ENCODE peak calls at places on chromosomes 7 and 10, in four cellular contexts. D, J, Z and S are unnamed samples.
A peak's percentile ranks its signal among the peaks of the same experiment; 100 is the strongest.

GRCh38 chr7:12670071-12670729 is 17.2 kb upstream of the ARL4A start:
- DNase-seq in D (no peak), J (no peak), Z (no peak), S (no peak)

GRCh38 chr7:157940497-157940896 is 603.7 kb downstream of the DNAJB6 start:
- DNase-seq in D (no peak), Z (no peak), J (no peak), S (no peak)

GRCh38 chr7:123712619-123713018 is 36.2 kb downstream of the WASL start:
- DNase-seq in Z (no peak), D (no peak), J (no peak), S (no peak)

GRCh38 chr7:155962191-155962967 is 150.1 kb upstream of the SHH start:
- DNase-seq in D (peak; percentile 93), J (no peak), Z (no peak), S (no peak)

GRCh38 chr10:102420443-102420809 is 210 bp upstream of the FBXL15 start:
- DNase-seq in J (no peak), D (no peak), Z (no peak), S (no peak)

GRCh38 chr7:149624006-149624405 is 126.4 kb upstream of the ZNF746 start:
- DNase-seq in Z (peak; percentile 36), J (peak; percentile 25), D (peak; percentile 30), S (peak; percentile 27)

GRCh38 chr10:102505462-102506115 is 1.8 kb downstream of the SUFU start:
- DNase-seq in D (no peak), J (no peak), Z (no peak), S (no peak)

GRCh38 chr7:128444242-128444641 is 11.4 kb upstream of the HILPDA start:
- DNase-seq in J (no peak), Z (no peak), D (peak; percentile 55), S (no peak)

GRCh38 chr7:116977172-116977571 is 23.9 kb downstream of the ST7 start:
- DNase-seq in Z (no peak), J (no peak), D (no peak), S (no peak)

GRCh38 chr10:108358912-108359311 is 1194.4 kb upstream of the SORCS1 start:
- DNase-seq in J (no peak), D (peak; percentile 99), Z (peak; percentile 6), S (no peak)

GRCh38 chr10:25642736-25643135 is 291.3 kb upstream of the MYO3A start:
- DNase-seq in Z (no peak), J (no peak), D (no peak), S (no peak)

GRCh38 chr7:150379590-150380379 is 655 bp downstream of the ZNF775 start:
- DNase-seq in D (no peak), J (no peak), Z (no peak), S (no peak)

GRCh38 chr10:27741173-27742091 is 4.2 kb downstream of the MKX start:
- DNase-seq in D (no peak), Z (peak; percentile 10), J (no peak), S (peak; percentile 13)

GRCh38 chr7:128408709-128409434 is 910 bp downstream of the IMPDH1 start:
- DNase-seq in Z (no peak), J (no peak), D (peak; percentile 59), S (no peak)

GRCh38 chr10:101287922-101288638 is 58.8 kb upstream of the LBX1 start:
- DNase-seq in D (no peak), Z (no peak), J (no peak), S (no peak)

GRCh38 chr7:80661729-80662128 is 23.3 kb downstream of the CD36 start:
- DNase-seq in Z (no peak), J (no peak), D (no peak), S (no peak)
- TF ChIP-seq CTCF in Z (no peak), J (no peak), D (peak; percentile 13), S (no peak)

GRCh38 chr10:103854687-103855423 is 521 bp downstream of the SH3PXD2A start:
- DNase-seq in J (peak; percentile 64), D (no peak), Z (peak; percentile 51), S (peak; percentile 28)
- TF ChIP-seq CTCF in J (peak; percentile 16), D (peak; percentile 30), Z (no peak), S (peak; percentile 47)

DNA sequence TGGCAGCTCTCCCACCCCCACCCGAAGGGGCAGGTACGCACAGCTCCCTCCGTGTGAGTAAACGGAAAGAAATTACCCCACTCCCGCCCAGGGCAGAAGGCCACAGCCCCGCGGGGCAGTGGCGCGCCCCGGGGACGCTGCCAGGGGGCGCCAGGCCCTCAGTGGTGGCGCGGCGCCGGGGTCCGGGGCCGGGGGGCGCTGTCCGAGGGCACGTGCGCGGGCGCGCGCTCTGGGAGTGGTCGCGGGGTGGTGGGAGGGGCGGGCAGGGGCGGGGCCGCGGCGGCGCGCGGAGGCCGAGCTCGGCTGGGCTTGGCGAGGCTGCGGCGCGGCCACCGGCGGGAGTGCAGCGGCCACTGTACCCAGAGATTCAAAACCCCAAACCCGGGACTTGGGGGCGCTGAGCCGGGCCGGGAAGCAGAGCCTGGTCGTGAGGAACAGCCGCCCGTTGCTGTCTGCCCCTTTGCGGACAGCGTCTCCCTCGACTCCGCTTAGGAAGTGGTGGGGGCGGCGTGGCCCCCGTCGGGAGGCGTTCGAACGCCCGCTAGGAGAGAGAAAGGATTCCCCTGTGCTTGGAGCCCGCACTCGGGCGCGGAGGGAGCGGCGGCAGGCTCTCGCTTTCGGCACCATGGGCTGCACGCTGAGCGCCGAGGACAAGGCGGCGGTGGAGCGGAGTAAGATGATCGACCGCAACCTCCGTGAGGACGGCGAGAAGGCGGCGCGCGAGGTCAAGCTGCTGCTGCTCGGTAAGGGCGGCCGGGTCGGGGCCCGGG is at the start of gene GNAI1:
- DNase-seq in D (peak; percentile 28), Z (peak; percentile 13), J (peak; percentile 68), S (peak; percentile 83)
- TF ChIP-seq CTCF in D (peak; percentile 52), Z (no peak), J (peak; percentile 63), S (peak; percentile 67)

DNA sequence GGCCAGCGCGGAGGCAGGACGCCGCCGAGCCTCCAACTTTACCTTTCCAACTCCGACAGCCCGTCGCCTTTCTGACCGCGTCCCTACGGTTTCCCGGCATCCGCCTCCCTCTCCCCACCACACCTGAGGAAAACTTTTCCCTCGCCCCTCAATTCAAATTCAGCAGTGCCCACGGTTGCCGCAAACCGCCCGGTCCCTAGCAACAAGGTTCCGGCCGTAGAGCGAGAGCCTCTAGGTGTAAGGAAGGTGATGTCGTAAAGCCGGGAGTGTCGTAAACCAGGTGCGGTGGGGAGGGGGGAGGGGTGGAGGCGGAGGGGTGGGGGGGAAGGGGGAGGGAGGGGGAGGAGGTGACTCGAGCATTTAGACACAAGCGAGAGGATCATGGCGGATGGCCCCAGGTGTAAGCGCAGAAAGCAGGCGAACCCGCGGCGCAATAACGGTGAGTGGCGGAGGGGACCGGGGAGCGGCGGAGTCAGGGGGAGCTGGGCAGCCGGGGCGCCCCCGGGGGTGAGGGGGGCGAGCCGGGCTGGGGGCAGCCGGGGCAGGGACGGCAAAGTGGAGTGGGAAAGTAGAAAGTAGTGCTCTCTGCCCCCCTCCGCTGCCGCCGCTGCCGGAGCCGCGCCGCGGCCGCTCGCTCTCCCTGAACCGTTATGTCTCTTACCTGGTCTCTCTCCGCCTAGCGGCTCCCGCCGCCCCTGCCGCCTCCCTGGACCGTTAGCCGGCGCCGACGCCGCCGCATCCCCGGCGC is at the start of gene ZEB1:
- DNase-seq in D (peak; percentile 82), Z (peak; percentile 88), J (peak; percentile 63), S (peak; percentile 75)
- TF ChIP-seq CTCF in D (peak; percentile 56), Z (peak; percentile 30), J (peak; percentile 24), S (peak; percentile 54)